ENCODE peak calls at places on chromosomes 6 and 20, in four cellular contexts. P is lung, X is GM13977, A is choroid plexus epithelial cell. S is an unnamed sample.

GRCh38 chr6:132188865-132189264 is 212.4 kb downstream of the MOXD1 start:
- DNase-seq in P (no peak), X (no peak), A (peak), S (no peak)

GRCh38 chr6:155085582-155086253 is 90.6 kb downstream of the TIAM2 start:
- DNase-seq in P (no peak), X (no peak), A (no peak), S (no peak)

GRCh38 chr6:89297695-89298351 is 17.3 kb downstream of the GABRR2 start:
- DNase-seq in P (no peak), X (peak), A (peak), S (peak)

GRCh38 chr20:1711826-1712601 is 54.4 kb upstream of the SIRPG start:
- DNase-seq in P (peak), X (no peak), A (no peak), S (no peak)

GRCh38 chr20:57076951-57077350 is 189.5 kb downstream of the BMP7 start:
- DNase-seq in P (no peak), X (no peak), A (no peak), S (no peak)

GRCh38 chr6:79134699-79135474 is 56.8 kb upstream of the PHIP start:
- DNase-seq in P (no peak), X (no peak), A (no peak), S (no peak)

GRCh38 chr6:29489286-29489685 is 1.5 kb upstream of the MAS1L start:
- DNase-seq in P (no peak), X (no peak), A (no peak), S (no peak)

GRCh38 chr6:42555477-42556457 is 8.1 kb upstream of the UBR2 start:
- DNase-seq in P (no peak), X (no peak), A (peak), S (no peak)

GRCh38 chr20:61371501-61372150 is 119.6 kb downstream of the CDH4 start:
- DNase-seq in P (no peak), X (no peak), A (no peak), S (no peak)

GRCh38 chr6:101429845-101430244 is 36.3 kb downstream of the GRIK2 start:
- DNase-seq in P (no peak), X (no peak), A (no peak), S (no peak)

GRCh38 chr20:48490976-48491657 is 336.7 kb downstream of the PREX1 start:
- DNase-seq in P (no peak), X (no peak), A (no peak), S (no peak)

GRCh38 chr20:23078994-23079364 is 7.1 kb downstream of the CD93 start:
- DNase-seq in P (no peak), X (no peak), A (no peak), S (no peak)
- TF ChIP-seq CTCF in P (no peak), X (peak), A (peak), S (peak)

GRCh38 chr20:32456869-32457421 is 98.8 kb downstream of the ASXL1 start:
- DNase-seq in P (no peak), X (peak), A (peak), S (peak)
- TF ChIP-seq CTCF in P (no peak), X (peak), A (peak), S (peak)

GRCh38 chr6:34236423-34237315 is at the start of gene HMGA1:
- DNase-seq in P (peak), X (peak), A (peak), S (peak)

GRCh38 chr6:34239240-34239825 is 2.7 kb downstream of the HMGA1 start:
- DNase-seq in P (no peak), X (no peak), A (no peak), S (no peak)

GRCh38 chr6:34237316-34237721 is 646 bp downstream of the HMGA1 start:
- DNase-seq in P (no peak), X (peak), A (no peak), S (peak)

GRCh38 chr6:34238507-34239239 is 2.0 kb downstream of the HMGA1 start:
- DNase-seq in P (no peak), X (no peak), A (no peak), S (no peak)

GRCh38 chr6:34237722-34238506 is 1.2 kb downstream of the HMGA1 start:
- DNase-seq in P (no peak), X (peak), A (peak), S (peak)
- TF ChIP-seq CTCF in P (no peak), X (peak), A (no peak), S (peak)

DNA sequence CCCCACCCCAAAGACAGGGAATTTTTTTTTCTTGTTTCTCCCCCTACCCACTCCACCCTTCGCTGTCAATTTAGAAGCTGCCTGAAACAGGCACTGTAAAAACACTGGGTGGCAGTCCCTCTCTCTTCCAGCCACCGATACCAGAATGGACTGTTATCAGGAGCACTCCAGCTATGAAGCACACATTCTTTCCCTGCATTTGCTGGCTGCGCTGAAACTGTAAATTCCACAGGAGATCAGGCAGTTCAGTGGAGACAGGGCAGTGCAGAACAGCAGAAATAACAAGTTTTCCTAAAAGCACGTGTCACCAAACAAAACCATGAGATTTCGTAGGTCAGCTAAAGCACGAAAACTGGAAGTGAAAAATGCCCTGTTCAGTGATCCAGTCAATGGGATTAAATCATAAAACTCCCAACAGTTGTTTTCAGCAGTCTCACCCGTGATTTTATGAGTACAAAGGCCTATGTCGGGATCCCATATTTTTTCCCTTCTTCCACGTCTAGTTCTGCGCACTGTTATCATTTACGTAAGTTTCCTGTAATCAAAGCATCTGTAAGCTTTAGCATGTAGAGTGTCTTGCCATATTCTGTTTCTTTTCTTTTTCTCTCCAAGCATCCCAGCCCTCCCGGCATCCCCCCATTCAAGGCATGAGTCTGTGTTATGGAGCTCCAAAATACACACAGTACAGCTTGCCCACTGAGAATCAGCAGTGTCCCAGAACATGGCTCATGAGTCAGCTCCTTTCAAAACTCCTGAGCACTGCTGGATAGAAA is 359.9 kb upstream of the EPHA7 start:
- DNase-seq in P (no peak), X (no peak), A (peak), S (no peak)
- TF ChIP-seq CTCF in P (no peak), X (no peak), A (peak), S (no peak)

GRCh38 chr20:63191400-63191799 is 24.5 kb downstream of the YTHDF1 start:
- DNase-seq in P (no peak), X (no peak), A (no peak), S (no peak)
- TF ChIP-seq CTCF in P (no peak), X (no peak), A (no peak), S (no peak)

GRCh38 chr20:6140947-6141346 is 18.1 kb upstream of the FERMT1 start:
- DNase-seq in P (no peak), X (no peak), A (peak), S (no peak)
- TF ChIP-seq CTCF in P (no peak), X (peak), A (peak), S (peak)

GRCh38 chr6:127192911-127193503 is 73.7 kb upstream of the RNF146 start:
- DNase-seq in P (no peak), X (no peak), A (peak), S (no peak)
- TF ChIP-seq CTCF in P (no peak), X (no peak), A (no peak), S (no peak)